ENCODE peak calls at places on chromosomes 5 and 9, in six cellular contexts. F, G, D, N, O and W are unnamed samples.
A peak's percentile ranks its signal among the peaks of the same experiment; 100 is the strongest.

GRCh38 chr5:111129938-111130337 is 37.8 kb downstream of the WDR36 start:
- DNase-seq in D (no peak), N (peak; percentile 50), G (no peak), F (no peak), O (no peak), W (no peak)

GRCh38 chr9:36443581-36443980 is 43.5 kb upstream of the RNF38 start:
- DNase-seq in G (no peak), O (no peak), D (no peak), F (peak; percentile 56), N (no peak), W (no peak)

GRCh38 chr5:79001471-79001870 is 16.4 kb upstream of the ARSB start:
- DNase-seq in O (no peak), G (no peak), N (no peak), D (no peak), F (no peak), W (no peak)

GRCh38 chr9:23538604-23539003 is 287.4 kb downstream of the ELAVL2 start:
- DNase-seq in D (no peak), O (no peak), F (no peak), G (no peak), N (no peak), W (no peak)

GRCh38 chr9:82543726-82544125 is 519.2 kb downstream of the RASEF start:
- DNase-seq in F (no peak), D (no peak), G (no peak), N (no peak), O (no peak), W (no peak)

GRCh38 chr5:96509721-96510383 is 76.8 kb upstream of the PCSK1 start:
- DNase-seq in D (no peak), O (no peak), F (no peak), N (no peak), G (no peak), W (no peak)

GRCh38 chr5:6475626-6476312 is 27.1 kb downstream of the UBE2QL1 start:
- DNase-seq in D (no peak), F (no peak), G (no peak), O (no peak), N (peak; percentile 81), W (peak; percentile 38)

GRCh38 chr5:88952996-88953643 is 70.1 kb upstream of the MEF2C start:
- DNase-seq in O (no peak), D (no peak), G (no peak), F (no peak), N (no peak), W (no peak)

GRCh38 chr9:121651014-121651294 is 480 bp upstream of the DAB2IP start:
- DNase-seq in G (no peak), O (no peak), F (no peak), N (no peak), D (no peak), W (no peak)

DNA sequence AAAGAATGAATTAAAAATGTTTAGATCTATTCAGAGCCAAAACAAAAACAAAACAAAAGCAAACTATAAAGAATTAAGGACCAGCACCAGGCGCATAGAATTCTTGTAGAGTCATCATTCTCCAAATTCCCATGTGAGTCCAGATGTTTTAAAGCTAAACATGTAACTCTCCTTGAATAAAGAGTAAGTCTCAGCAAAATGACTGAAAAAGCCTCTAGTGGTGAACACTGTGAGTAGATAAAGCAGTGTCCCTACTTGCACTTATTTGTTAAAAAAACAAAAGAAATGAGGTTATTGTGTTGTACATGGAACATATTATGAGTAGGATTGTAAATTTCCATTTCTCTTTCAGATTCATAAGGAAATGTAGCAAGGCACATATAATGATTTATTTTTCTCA is 44.0 kb downstream of the NNT start:
- DNase-seq in N (no peak), O (no peak), G (no peak), F (peak; percentile 25), D (no peak), W (no peak)
- TF ChIP-seq CTCF in N (no peak), O (no peak), G (no peak), F (no peak), D (no peak), W (no peak)

GRCh38 chr9:74773886-74774479 is 113.7 kb downstream of the TRPM6 start:
- DNase-seq in N (peak; percentile 84), D (peak; percentile 74), F (peak; percentile 46), O (peak; percentile 45), G (peak; percentile 23), W (no peak)

GRCh38 chr9:74770508-74771261 is 117.0 kb downstream of the TRPM6 start:
- DNase-seq in F (no peak), D (no peak), O (no peak), G (no peak), N (peak; percentile 89), W (no peak)

GRCh38 chr9:74771262-74771585 is 116.5 kb downstream of the TRPM6 start:
- DNase-seq in O (no peak), F (no peak), N (no peak), G (no peak), D (no peak), W (no peak)

GRCh38 chr9:74772126-74772525 is 115.6 kb downstream of the TRPM6 start:
- DNase-seq in N (no peak), F (no peak), O (no peak), G (no peak), D (no peak), W (no peak)

DNA sequence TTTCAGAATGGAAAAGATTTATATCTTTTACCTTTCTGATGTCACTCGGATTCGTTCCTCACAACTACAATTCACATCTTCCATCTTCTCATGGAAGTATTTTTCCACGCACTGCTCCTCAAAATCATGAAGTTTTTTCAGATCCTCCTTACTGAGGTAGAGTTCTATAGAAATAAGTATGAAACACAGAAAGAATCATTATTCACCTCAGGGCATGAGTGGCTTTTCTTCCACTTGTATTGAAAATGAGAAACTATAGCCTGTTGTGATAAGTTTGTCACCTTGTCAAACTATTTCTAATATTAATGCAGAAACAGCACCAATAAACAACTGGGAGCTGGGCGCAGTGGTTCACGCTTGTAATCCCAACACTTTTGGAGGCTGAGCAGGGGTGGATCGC is 116.0 kb downstream of the TRPM6 start:
- DNase-seq in F (no peak), G (no peak), O (no peak), D (no peak), N (no peak), W (no peak)
- H3K4me3 ChIP-seq in F (no peak overlapping the region), G (no peak overlapping the region), O (no peak overlapping the region), D (no peak overlapping the region), N (no peak overlapping the region), W (no peak overlapping the region)

DNA sequence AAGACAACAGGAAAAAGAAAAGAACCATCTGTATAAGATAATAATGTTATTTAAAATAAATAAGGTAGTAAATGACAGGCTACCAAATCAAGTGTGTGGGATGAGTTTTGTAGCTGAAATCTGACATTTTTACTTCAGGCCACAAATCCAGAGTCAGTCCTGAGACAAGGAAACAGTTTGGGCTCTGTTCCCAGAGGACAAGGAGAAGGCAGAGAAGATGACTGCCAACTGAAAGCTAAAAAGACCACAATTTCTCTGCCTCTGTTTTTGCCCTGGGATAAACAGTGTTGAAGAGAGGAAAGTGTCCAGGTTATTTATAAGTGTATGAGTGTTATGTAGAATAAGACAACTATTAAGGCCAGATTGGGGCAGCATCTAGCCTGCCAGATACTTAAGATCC is 180.5 kb downstream of the NFIB start:
- DNase-seq in D (no peak), O (no peak), N (no peak), G (no peak), F (no peak), W (no peak)
- H3K27ac ChIP-seq in D (no peak overlapping the region), O (no peak overlapping the region), N (no peak overlapping the region), G (no peak overlapping the region), F (no peak overlapping the region), W (no peak overlapping the region)

DNA sequence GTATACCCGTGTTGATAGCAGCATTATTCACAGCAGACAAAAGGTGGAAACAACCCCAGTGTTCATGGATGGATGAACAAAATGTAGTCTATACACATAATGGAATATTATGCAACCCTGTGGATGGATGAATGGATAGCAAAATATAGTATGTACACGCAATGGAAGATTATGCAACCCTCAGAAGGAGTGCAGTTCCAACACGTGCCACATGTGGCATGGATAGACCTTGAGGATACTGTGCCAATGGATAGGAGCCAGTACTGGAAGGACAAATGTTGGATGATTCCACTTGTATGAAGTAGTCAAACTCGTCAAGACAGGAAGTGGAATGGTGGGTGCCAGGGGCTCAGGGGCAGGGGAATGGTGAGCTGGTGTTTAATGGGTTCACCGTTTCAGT is 44.9 kb downstream of the PLEKHG4B start:
- DNase-seq in G (no peak), D (no peak), F (no peak), O (no peak), N (no peak), W (no peak)
- TF ChIP-seq CTCF in G (no peak), D (no peak), F (peak; percentile 34), O (no peak), N (no peak), W (no peak)

DNA sequence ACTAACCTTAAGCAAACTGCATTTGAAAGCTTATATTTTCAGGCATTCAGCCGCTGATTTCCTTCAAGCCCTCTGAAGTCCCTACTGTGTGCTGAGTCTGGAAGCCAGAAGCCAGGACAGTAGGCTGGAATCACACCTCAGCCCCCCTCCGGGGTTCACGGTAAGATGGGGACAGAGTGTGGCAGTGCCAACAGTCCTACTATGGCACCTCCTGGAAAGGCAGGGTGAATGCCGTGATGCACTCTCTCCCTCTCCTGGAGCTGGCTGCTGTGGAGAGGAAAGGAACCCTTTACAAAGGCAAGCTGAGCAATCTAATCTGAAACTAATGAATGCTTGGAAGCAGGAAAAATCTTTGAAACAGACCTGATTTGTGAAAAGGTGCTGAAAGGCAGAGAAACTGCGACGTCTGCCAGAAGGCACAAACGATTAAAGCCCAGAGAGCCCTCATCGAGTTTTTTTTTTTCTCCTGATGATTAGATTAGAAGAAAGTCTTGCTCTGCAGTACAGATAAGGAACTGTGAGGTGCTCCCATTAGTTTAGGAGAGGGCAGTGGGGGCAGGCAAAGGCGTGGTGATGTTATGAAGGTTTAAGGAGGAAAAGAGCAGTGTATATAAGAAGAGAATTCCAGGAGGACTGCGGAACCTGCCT is 21.0 kb downstream of the ANKH start:
- DNase-seq in G (no peak), N (no peak), D (no peak), F (no peak), O (no peak), W (no peak)
- H3K4me3 ChIP-seq in G (no peak overlapping the region), N (peak overlapping the region; percentile 21), D (no peak overlapping the region), F (no peak overlapping the region), O (no peak overlapping the region), W (no peak overlapping the region)

GRCh38 chr9:1938135-1938534 is 77.0 kb upstream of the SMARCA2 start:
- DNase-seq in G (no peak), O (no peak), N (no peak), F (no peak), D (no peak), W (no peak)

GRCh38 chr9:1939466-1939865 is 75.7 kb upstream of the SMARCA2 start:
- DNase-seq in G (no peak), D (no peak), N (no peak), F (no peak), O (no peak), W (no peak)

GRCh38 chr9:1939926-1940368 is 75.2 kb upstream of the SMARCA2 start:
- DNase-seq in F (no peak), D (no peak), O (no peak), G (peak; percentile 82), N (peak; percentile 84), W (no peak)

GRCh38 chr9:1938675-1939170 is 76.4 kb upstream of the SMARCA2 start:
- DNase-seq in F (no peak), N (no peak), O (no peak), G (peak; percentile 82), D (no peak), W (no peak)

DNA sequence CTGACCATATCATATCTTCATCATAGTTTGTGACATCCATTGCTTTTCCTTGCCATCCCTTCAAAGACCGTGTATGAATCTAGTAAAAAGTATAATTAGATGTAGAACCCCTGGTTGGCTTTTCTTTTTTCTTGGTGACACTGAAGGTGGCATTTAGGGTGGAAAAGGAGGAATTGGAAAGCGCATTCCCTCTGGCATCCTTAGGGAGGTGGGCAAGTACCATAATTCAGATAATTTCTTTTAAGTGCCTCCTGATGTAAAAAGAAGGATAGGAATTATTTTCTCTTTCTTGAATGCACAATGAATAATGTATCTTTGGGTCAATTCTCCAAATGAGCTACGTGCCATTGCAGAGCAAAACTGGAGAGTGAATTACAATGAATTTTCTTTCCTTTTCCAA is 73.2 kb upstream of the SMARCA2 start:
- DNase-seq in N (peak; percentile 39), O (no peak), D (no peak), G (no peak), F (no peak), W (no peak)
- H3K27ac ChIP-seq in N (no peak overlapping the region), O (no peak overlapping the region), D (no peak overlapping the region), G (no peak overlapping the region), F (no peak overlapping the region), W (no peak overlapping the region)